ENCODE peak calls at places on chromosomes 5 and 9, in eight cellular contexts. M is lower leg skin, X is HL-60, C is fibroblast of the aortic adventitia, G is foreskin fibroblast, Z is HepG2, B is A673, J is right atrium auricular region. H is an unnamed sample.

GRCh38 chr9:20409321-20410092 is 212.8 kb downstream of the MLLT3 start:
- DNase-seq in M (no peak), X (no peak), C (no peak), G (no peak), Z (no peak), B (no peak), J (no peak), H (no peak)

GRCh38 chr9:25003686-25004085 is 458.0 kb upstream of the IZUMO3 start:
- DNase-seq in M (no peak), X (no peak), C (no peak), G (no peak), Z (peak), B (no peak), J (no peak), H (no peak)

GRCh38 chr5:172683696-172684464 is 42.8 kb downstream of the NEURL1B start:
- DNase-seq in M (no peak), X (no peak), C (no peak), G (no peak), Z (no peak), B (no peak), J (no peak), H (no peak)

GRCh38 chr5:23071682-23072081 is 218.5 kb upstream of the CDH12 start:
- DNase-seq in M (no peak), X (no peak), C (no peak), G (no peak), Z (no peak), B (no peak), J (no peak), H (no peak)

GRCh38 chr5:126597156-126597555 is 2.1 kb upstream of the ALDH7A1 start:
- DNase-seq in M (peak), X (no peak), C (peak), G (peak), Z (peak), B (peak), J (no peak), H (peak)

GRCh38 chr5:17024686-17025180 is 88.6 kb upstream of the MYO10 start:
- DNase-seq in M (no peak), X (no peak), C (no peak), G (peak), Z (no peak), B (peak), J (no peak), H (peak)

GRCh38 chr5:7876867-7877266 is 7.9 kb downstream of the MTRR start:
- DNase-seq in M (no peak), X (no peak), C (peak), G (peak), Z (no peak), B (peak), J (no peak), H (peak)

GRCh38 chr5:92805446-92805845 is 775.6 kb downstream of the NR2F1-AS1 start:
- DNase-seq in M (no peak), X (no peak), C (no peak), G (no peak), Z (no peak), B (no peak), J (no peak), H (no peak)

GRCh38 chr5:65451436-65451835 is 30.3 kb downstream of the ADAMTS6 start:
- DNase-seq in M (no peak), X (no peak), C (peak), G (no peak), Z (no peak), B (no peak), J (no peak), H (no peak)

GRCh38 chr5:151585970-151586369 is 5.2 kb downstream of the FAT2 start:
- DNase-seq in M (peak), X (no peak), C (peak), G (peak), Z (no peak), B (no peak), J (no peak), H (peak)

GRCh38 chr5:541148-541887 is 17.1 kb upstream of the SLC9A3 start:
- DNase-seq in M (no peak), X (no peak), C (no peak), G (no peak), Z (no peak), B (no peak), J (no peak), H (no peak)

GRCh38 chr5:138334867-138335447 is 3.1 kb upstream of the FAM53C start:
- DNase-seq in M (no peak), X (no peak), C (no peak), G (no peak), Z (no peak), B (no peak), J (no peak), H (peak)

GRCh38 chr9:134690301-134690751 is 48.7 kb downstream of the COL5A1 start:
- DNase-seq in M (no peak), X (no peak), C (no peak), G (no peak), Z (no peak), B (no peak), J (no peak), H (no peak)

GRCh38 chr5:108341866-108342265 is 40.0 kb downstream of the FBXL17 start:
- DNase-seq in M (no peak), X (no peak), C (no peak), G (no peak), Z (no peak), B (no peak), J (no peak), H (no peak)
- TF ChIP-seq CTCF in M (no peak), X (no peak), C (no peak), G (no peak), Z (no peak), B (no peak), J (no peak), H (no peak)

DNA sequence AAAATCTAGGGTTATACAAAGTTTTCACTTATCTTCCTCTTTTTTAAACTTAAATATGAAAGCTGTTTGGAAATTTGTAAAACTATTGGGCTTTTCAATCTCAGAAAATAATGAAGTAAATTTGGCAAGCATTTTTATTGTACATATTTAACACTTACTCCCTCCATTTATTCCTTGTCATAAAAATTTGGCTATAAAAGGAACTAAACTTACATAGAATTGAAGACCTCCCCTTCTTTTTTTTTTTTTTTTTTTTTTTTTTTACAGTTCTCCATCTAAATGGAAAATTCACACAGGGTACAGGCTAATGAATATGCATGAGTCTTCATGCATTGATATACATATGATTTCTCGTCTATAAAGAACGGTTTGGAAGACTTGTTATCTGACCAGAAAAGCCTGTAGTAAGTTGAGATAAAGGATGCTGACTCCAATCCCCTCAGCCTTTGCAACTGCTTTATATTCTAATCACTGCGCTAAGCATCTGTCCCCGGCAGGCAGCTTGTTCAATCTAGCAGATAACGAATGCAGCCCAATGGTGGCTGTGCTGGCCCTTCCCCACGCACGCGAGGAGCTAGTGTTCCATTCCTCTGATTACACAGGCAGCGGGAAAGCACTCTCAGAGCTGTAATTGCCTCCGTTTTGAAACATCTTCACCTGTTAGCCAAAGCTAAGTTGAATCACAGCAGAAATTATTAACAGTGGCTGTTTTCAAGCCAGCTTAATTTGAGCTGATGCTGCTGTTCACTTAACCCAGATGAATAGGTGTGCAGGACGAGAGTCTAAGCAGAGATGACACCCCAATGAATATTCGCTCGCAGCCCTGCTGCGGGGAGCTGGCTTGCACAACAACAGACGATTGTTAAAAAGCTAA is 453.8 kb upstream of the ZNF608 start:
- DNase-seq in M (no peak), X (no peak), C (no peak), G (no peak), Z (no peak), B (peak), J (no peak), H (no peak)
- H3K4me3 ChIP-seq in M (no peak), X (no peak), C (peak), G (peak), Z (no peak), B (peak), J (peak), H (peak)

DNA sequence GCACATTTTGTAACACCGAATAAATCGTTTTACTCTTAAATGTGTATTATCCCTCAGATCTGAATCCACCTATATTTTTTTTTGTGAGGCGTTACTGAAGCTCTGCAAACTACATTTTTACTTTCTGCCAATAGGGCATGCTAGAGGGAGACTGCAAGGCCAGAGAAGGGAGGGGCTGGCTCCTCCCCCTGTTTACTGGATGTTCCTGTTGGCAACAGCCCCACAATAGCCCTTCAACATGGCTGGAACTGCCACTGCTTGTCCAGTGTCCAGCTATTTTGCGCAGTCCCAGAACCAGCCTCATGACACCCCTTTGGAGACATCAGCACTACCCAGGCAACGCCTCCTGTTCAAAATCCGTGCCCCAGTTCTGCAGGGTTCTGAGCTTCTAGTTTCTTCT is 85.4 kb upstream of the MIER3 start:
- DNase-seq in M (no peak), X (no peak), C (no peak), G (no peak), Z (peak), B (no peak), J (no peak), H (no peak)
- TF ChIP-seq CTCF in M (no peak), X (no peak), C (no peak), G (no peak), Z (no peak), B (no peak), J (no peak), H (no peak)

DNA sequence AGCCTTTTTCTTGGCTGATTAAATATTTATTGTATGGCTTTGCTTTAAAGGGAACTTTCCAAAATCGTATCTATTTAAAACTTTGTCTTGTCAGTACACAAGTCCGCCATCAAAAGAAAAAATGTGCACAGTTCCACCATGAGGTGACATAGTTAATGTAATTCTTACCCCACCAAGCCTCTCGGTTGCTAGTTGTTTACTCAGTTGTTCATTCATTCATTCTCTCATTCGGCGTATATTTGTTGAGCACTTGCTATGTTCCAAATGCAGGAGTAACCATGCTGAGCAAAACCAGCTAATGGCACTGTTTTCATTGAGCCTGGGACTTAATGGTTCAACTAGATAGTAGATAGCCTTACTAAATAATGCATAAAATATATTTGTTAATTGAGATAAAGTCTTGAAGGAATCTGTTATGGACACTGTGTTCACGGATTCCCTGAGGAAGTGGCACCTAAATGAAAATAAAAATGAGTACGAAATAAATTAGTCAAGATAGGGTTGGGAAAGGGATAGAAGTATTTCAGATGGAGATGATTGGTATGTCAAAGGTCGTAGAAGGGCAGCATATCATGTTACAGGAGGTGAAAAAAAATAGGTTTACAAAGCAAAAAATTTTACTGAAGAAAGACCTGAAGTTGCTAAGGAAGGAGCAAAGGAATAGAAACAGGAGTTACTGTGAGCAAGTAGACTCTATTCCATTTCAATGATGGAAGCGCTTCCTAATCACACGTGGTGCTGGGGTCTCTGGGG is 1.5 kb downstream of the DCAF10 start:
- DNase-seq in M (no peak), X (no peak), C (no peak), G (no peak), Z (no peak), B (no peak), J (no peak), H (no peak)
- H3K4me3 ChIP-seq in M (no peak), X (peak), C (peak), G (peak), Z (peak), B (peak), J (peak), H (peak)

GRCh38 chr9:113508111-113508749 is 44.7 kb downstream of the RGS3 start:
- DNase-seq in M (no peak), X (no peak), C (peak), G (no peak), Z (peak), B (peak), J (no peak), H (peak)
- TF ChIP-seq CTCF in M (no peak), X (no peak), C (no peak), G (no peak), Z (peak), B (peak), J (peak), H (peak)

GRCh38 chr5:149381986-149382338 is 2.9 kb upstream of the IL17B start:
- DNase-seq in M (peak), X (peak), C (peak), G (peak), Z (peak), B (peak), J (peak), H (peak)

GRCh38 chr5:149382517-149383220 is 3.6 kb upstream of the IL17B start:
- DNase-seq in M (no peak), X (no peak), C (no peak), G (no peak), Z (no peak), B (no peak), J (no peak), H (no peak)

GRCh38 chr5:149380466-149381121 is 1.5 kb upstream of the IL17B start:
- DNase-seq in M (no peak), X (no peak), C (no peak), G (no peak), Z (peak), B (no peak), J (peak), H (no peak)

GRCh38 chr5:149379807-149380374 is 799 bp upstream of the IL17B start:
- DNase-seq in M (no peak), X (no peak), C (no peak), G (no peak), Z (no peak), B (no peak), J (no peak), H (no peak)

DNA sequence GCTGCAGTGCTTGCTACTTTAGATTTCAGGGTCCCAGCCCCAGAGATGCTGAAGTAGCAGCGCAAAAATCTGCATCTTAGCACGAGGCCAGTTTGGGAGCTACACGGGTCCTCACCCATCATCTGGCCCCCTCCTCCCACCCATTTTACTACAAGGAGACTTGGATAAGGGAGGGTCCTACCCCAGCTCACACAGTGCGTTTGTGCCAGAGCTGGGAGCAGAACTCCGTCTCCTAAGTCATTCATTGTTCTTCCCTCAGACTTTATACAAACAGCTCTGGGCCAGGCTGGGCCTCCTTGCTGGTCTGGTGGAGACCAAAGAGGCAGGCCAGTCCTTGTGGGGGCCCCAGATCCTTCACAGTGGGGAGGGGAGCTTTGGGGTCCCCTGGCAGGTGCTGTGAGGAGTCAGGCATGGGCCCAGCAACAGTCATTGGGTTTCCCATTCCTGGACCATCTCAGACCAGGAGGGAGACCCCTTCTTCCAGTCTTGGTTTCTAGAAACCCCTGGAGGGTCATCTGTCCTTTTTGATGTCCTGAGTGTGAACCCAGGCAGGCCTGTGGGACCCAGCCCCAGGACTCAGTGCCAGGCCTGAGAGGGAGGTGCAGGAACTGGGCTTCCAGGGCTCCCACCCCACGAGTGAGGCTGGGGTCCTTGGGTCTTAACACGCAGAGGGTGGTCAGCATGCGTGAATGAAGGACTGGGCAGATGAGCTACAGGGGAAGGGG is 2.3 kb upstream of the IL17B start:
- DNase-seq in M (no peak), X (no peak), C (no peak), G (no peak), Z (no peak), B (no peak), J (no peak), H (no peak)
- H3K4me3 ChIP-seq in M (no peak), X (no peak), C (no peak), G (no peak), Z (peak), B (no peak), J (no peak), H (no peak)

GRCh38 chr5:88140863-88141694 is 127.6 kb downstream of the TMEM161B start:
- DNase-seq in M (peak), X (peak), C (peak), G (peak), Z (peak), B (peak), J (peak), H (peak)

GRCh38 chr5:88143693-88144218 is 124.9 kb downstream of the TMEM161B start:
- DNase-seq in M (no peak), X (no peak), C (no peak), G (no peak), Z (no peak), B (no peak), J (no peak), H (no peak)

GRCh38 chr5:88142801-88143692 is 125.6 kb downstream of the TMEM161B start:
- DNase-seq in M (no peak), X (no peak), C (peak), G (no peak), Z (no peak), B (no peak), J (peak), H (peak)

GRCh38 chr5:88140396-88140862 is 128.2 kb downstream of the TMEM161B start:
- DNase-seq in M (no peak), X (no peak), C (no peak), G (no peak), Z (no peak), B (no peak), J (no peak), H (no peak)

DNA sequence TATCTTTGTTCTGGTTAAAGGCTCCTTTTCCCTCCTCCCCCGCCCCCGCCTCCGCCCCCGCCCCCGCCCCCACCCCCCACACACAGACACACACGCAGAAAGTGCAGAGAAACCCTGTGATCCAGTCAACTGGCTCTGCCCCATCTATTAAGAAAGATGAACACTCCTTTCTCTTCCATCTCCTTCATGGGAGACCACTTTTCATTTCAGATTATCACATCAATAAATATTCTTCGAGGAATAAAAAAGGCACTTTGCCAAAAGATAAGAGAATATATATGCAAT is 127.0 kb downstream of the TMEM161B start:
- DNase-seq in M (no peak), X (no peak), C (no peak), G (no peak), Z (no peak), B (no peak), J (no peak), H (no peak)
- TF ChIP-seq CTCF in M (no peak), X (no peak), C (no peak), G (no peak), Z (no peak), B (no peak), J (no peak), H (no peak)

GRCh38 chr5:111829701-111830100 is 72.7 kb upstream of the NREP start:
- DNase-seq in M (no peak), X (no peak), C (peak), G (peak), Z (no peak), B (no peak), J (no peak), H (peak)

GRCh38 chr5:111834926-111835599 is 78.1 kb upstream of the NREP start:
- DNase-seq in M (no peak), X (no peak), C (peak), G (peak), Z (no peak), B (no peak), J (no peak), H (peak)

GRCh38 chr5:111826064-111826463 is 69.1 kb upstream of the NREP start:
- DNase-seq in M (no peak), X (no peak), C (no peak), G (no peak), Z (no peak), B (no peak), J (no peak), H (no peak)

GRCh38 chr5:111830333-111830732 is 73.3 kb upstream of the NREP start:
- DNase-seq in M (peak), X (no peak), C (peak), G (peak), Z (no peak), B (no peak), J (no peak), H (peak)
- H3K4me3 ChIP-seq in M (no peak), X (no peak), C (no peak), G (no peak), Z (no peak), B (no peak), J (no peak), H (no peak)

GRCh38 chr5:177524941-177525655 is 8.3 kb upstream of the DDX41 start:
- DNase-seq in M (no peak), X (no peak), C (no peak), G (no peak), Z (no peak), B (no peak), J (no peak), H (no peak)
- TF ChIP-seq CTCF in M (no peak), X (no peak), C (no peak), G (no peak), Z (no peak), B (no peak), J (no peak), H (no peak)

DNA sequence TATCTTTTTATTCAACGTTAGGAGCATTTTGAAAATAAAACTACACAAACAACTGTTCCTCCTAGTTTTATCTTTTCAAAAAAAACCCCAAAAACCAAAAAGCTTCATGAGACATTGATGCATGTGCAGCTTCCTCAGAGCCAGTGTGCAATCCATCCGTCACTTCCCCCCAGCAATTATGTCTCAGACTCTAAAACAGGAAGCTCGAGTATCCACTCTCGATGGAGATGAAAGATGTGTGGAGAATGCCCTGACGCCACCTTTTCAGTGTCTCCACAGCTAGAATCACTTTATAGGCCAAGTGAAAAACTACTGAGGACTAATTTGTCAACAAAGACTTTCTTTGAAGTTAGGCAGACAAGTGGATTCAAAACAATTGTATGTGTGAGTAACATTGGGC is 408.9 kb upstream of the SMARCA2 start:
- DNase-seq in M (no peak), X (peak), C (no peak), G (no peak), Z (no peak), B (no peak), J (no peak), H (no peak)
- H3K4me3 ChIP-seq in M (no peak), X (no peak), C (no peak), G (no peak), Z (no peak), B (no peak), J (no peak), H (no peak)